ENCODE peak calls at places on chromosomes 13 and 19, in six cellular contexts. E is HT1080; K is stimulated activated CD4-positive, alpha-beta T cell treated with anti-CD3 and anti-CD28 coated beads, Interleukin-2, amount 100 ng/mL, for 48 hours; Q is GM03348; L is activated naive CD4-positive, alpha-beta T cell treated with anti-CD3 and anti-CD28 coated beads, Interleukin-2, amount 50 U/mL, for 16 hours; D is RWPE1. X is an unnamed sample.

GRCh38 chr13:21638319-21639282 is 32.3 kb upstream of the FGF9 start:
- DNase-seq in E (peak), K (peak), Q (peak), L (no peak), D (peak), X (peak)

GRCh38 chr19:14091885-14092462 is 1.4 kb upstream of the SAMD1 start:
- DNase-seq in E (no peak), K (no peak), Q (no peak), L (peak), D (no peak), X (no peak)

GRCh38 chr13:39602614-39603366 is at the start of gene LHFPL6:
- DNase-seq in E (peak), K (peak), Q (peak), L (peak), D (peak), X (no peak)

GRCh38 chr13:42137856-42138537 is 89.5 kb downstream of the DGKH start:
- DNase-seq in E (no peak), K (no peak), Q (no peak), L (no peak), D (no peak), X (no peak)

GRCh38 chr13:114310961-114311360 is 3.3 kb upstream of the CHAMP1 start:
- DNase-seq in E (no peak), K (no peak), Q (no peak), L (no peak), D (no peak), X (no peak)

GRCh38 chr13:44899967-44900366 is 89.3 kb downstream of the NUFIP1 start:
- DNase-seq in E (no peak), K (no peak), Q (no peak), L (no peak), D (no peak), X (no peak)

GRCh38 chr19:58381460-58382220 is 810 bp upstream of the ZNF837 start:
- DNase-seq in E (no peak), K (no peak), Q (no peak), L (no peak), D (no peak), X (no peak)

GRCh38 chr19:5891938-5892771 is 11.4 kb downstream of the NDUFA11 start:
- DNase-seq in E (peak), K (no peak), Q (peak), L (no peak), D (no peak), X (no peak)

GRCh38 chr13:76823969-76824368 is 62.2 kb downstream of the KCTD12 start:
- DNase-seq in E (no peak), K (no peak), Q (no peak), L (no peak), D (no peak), X (no peak)

GRCh38 chr13:79775830-79776229 is 294.9 kb downstream of the NDFIP2 start:
- DNase-seq in E (peak), K (no peak), Q (peak), L (no peak), D (peak), X (peak)

GRCh38 chr19:1450735-1451669 is 1.1 kb downstream of the APC2 start:
- DNase-seq in E (no peak), K (no peak), Q (no peak), L (no peak), D (no peak), X (no peak)

GRCh38 chr19:47018923-47019322 is 714 bp upstream of the NPAS1 start:
- DNase-seq in E (no peak), K (no peak), Q (no peak), L (no peak), D (no peak), X (no peak)

GRCh38 chr19:1041835-1042685 is 2.2 kb downstream of the ABCA7 start:
- DNase-seq in E (no peak), K (no peak), Q (no peak), L (no peak), D (no peak), X (no peak)

GRCh38 chr13:106372199-106373160 is 163.0 kb downstream of the EFNB2 start:
- DNase-seq in E (no peak), K (no peak), Q (peak), L (no peak), D (no peak), X (peak)

X was measured in MV-4-11.